ENCODE peak calls at places on chromosomes 13 and 19, in ten cellular contexts. O is CD8-positive, alpha-beta memory T cell; Z is NCI-H69; Q is AML-193; I is AG04450; F is Right ventricle myocardium superior; S is iris pigment epithelial cell; G is cardiac muscle cell; P is EL; X is NCI-H774. U is an unnamed sample.

GRCh38 chr13:107765724-107766436 is 449.5 kb downstream of the LIG4 start:
- DNase-seq in F (no peak), P (no peak), Q (no peak), I (no peak), G (no peak), X (peak), Z (peak), O (no peak), S (peak), U (no peak)

GRCh38 chr19:28148554-28148953 is 1064.4 kb downstream of the UQCRFS1 start:
- DNase-seq in X (no peak), I (no peak), O (no peak), G (no peak), P (no peak), Q (no peak), S (no peak), Z (no peak), F (no peak), U (no peak)

GRCh38 chr13:30731658-30732390 is 3.5 kb upstream of the ALOX5AP start:
- DNase-seq in G (no peak), Z (peak), O (no peak), S (no peak), P (no peak), F (no peak), Q (no peak), X (no peak), I (no peak), U (no peak)

GRCh38 chr19:5282926-5283325 is 57.7 kb downstream of the PTPRS start:
- DNase-seq in Q (no peak), X (no peak), Z (no peak), P (no peak), G (no peak), O (no peak), I (no peak), F (peak), S (no peak), U (no peak)

GRCh38 chr13:99356216-99357089 is 49.3 kb upstream of the GPR183 start:
- DNase-seq in Z (no peak), S (peak), I (peak), X (no peak), P (peak), Q (peak), F (peak), O (peak), G (peak), U (peak)

GRCh38 chr13:73365240-73365639 is 306.4 kb downstream of the KLF5 start:
- DNase-seq in P (no peak), O (no peak), S (no peak), I (no peak), G (no peak), X (no peak), Z (peak), Q (no peak), F (no peak), U (no peak)

GRCh38 chr19:33302974-33303790 is 848 bp upstream of the CEBPA start:
- DNase-seq in I (no peak), S (peak), Q (no peak), P (peak), G (peak), Z (peak), O (no peak), X (no peak), F (peak), U (peak)

GRCh38 chr13:90868321-90868920 is 479.1 kb upstream of the MIR17HG start:
- DNase-seq in S (peak), Z (peak), O (no peak), I (no peak), P (peak), Q (peak), G (peak), X (no peak), F (no peak), U (no peak)

GRCh38 chr19:16415806-16416205 is 56.0 kb downstream of the EPS15L1 start:
- DNase-seq in P (no peak), I (no peak), S (no peak), O (no peak), Z (no peak), Q (no peak), F (no peak), G (no peak), X (no peak), U (no peak)

GRCh38 chr19:8575467-8575997 is 1.7 kb downstream of the MYO1F start:
- DNase-seq in S (peak), X (no peak), Z (no peak), O (peak), P (peak), F (no peak), G (peak), I (no peak), Q (peak), U (peak)

GRCh38 chr13:65292488-65292901 is 1937.6 kb downstream of the PCDH9 start:
- DNase-seq in F (no peak), P (peak), Z (peak), X (no peak), O (no peak), Q (no peak), S (peak), G (peak), I (peak), U (peak)

GRCh38 chr13:62209539-62209938 is 793.9 kb upstream of the PCDH20 start:
- DNase-seq in G (no peak), P (no peak), O (no peak), I (no peak), F (no peak), Q (no peak), X (no peak), Z (peak), S (no peak), U (no peak)

GRCh38 chr19:44984005-44984404 is 17.3 kb upstream of the RELB start:
- DNase-seq in P (no peak), Q (no peak), F (no peak), X (no peak), G (no peak), Z (no peak), S (no peak), I (no peak), O (no peak), U (no peak)

GRCh38 chr19:6276447-6276846 is 3.3 kb downstream of the MLLT1 start:
- DNase-seq in Z (no peak), I (no peak), O (no peak), X (no peak), F (peak), G (peak), S (peak), P (peak), Q (no peak), U (peak)

GRCh38 chr19:48900477-48901452 is 653 bp downstream of the NUCB1 start:
- DNase-seq in Z (peak), X (no peak), Q (no peak), P (peak), G (peak), I (no peak), S (peak), O (peak), F (peak), U (peak)

GRCh38 chr19:7417671-7418324 is 69.1 kb downstream of the ARHGEF18 start:
- DNase-seq in P (peak), I (no peak), S (peak), O (no peak), G (no peak), Q (no peak), X (no peak), F (no peak), Z (no peak), U (peak)

GRCh38 chr13:25874064-25874737 is 177.6 kb downstream of the SHISA2 start:
- DNase-seq in G (no peak), Z (no peak), F (no peak), I (no peak), S (no peak), X (no peak), Q (no peak), P (no peak), O (no peak), U (no peak)

GRCh38 chr19:54418030-54418929 is 3.0 kb downstream of the TTYH1 start:
- DNase-seq in P (peak), Z (peak), X (no peak), F (no peak), I (no peak), G (peak), Q (peak), O (no peak), S (peak), U (peak)

GRCh38 chr13:112690242-112690943 is 555 bp downstream of the ATP11A start:
- DNase-seq in G (peak), I (no peak), Z (peak), P (peak), O (peak), F (peak), X (peak), Q (peak), S (peak), U (no peak)

GRCh38 chr13:33639640-33640080 is 178.3 kb upstream of the RFC3 start:
- DNase-seq in P (peak), S (no peak), Q (no peak), Z (no peak), I (no peak), G (no peak), F (no peak), O (no peak), X (no peak), U (no peak)

GRCh38 chr13:69999875-70000274 is 107.8 kb upstream of the ATXN8OS start:
- DNase-seq in F (no peak), Z (peak), I (no peak), O (no peak), P (no peak), S (no peak), G (no peak), X (no peak), Q (no peak), U (no peak)

GRCh38 chr13:72536668-72537399 is 190.6 kb downstream of the MZT1 start:
- DNase-seq in X (no peak), Z (no peak), P (no peak), O (no peak), S (no peak), I (no peak), F (no peak), G (peak), Q (no peak), U (no peak)

GRCh38 chr19:8609210-8610040 is 1.1 kb downstream of the ADAMTS10 start:
- DNase-seq in G (peak), P (peak), Z (no peak), Q (no peak), S (peak), X (no peak), I (no peak), F (peak), O (peak), U (peak)

GRCh38 chr13:42110410-42111155 is 62.1 kb downstream of the DGKH start:
- DNase-seq in Z (peak), O (peak), S (peak), Q (peak), F (no peak), I (peak), P (peak), G (peak), X (peak), U (peak)

GRCh38 chr19:15170345-15170744 is 30.4 kb downstream of the NOTCH3 start:
- DNase-seq in Q (no peak), G (no peak), P (no peak), Z (peak), S (no peak), O (no peak), I (no peak), X (no peak), F (no peak), U (no peak)

GRCh38 chr13:41398494-41399190 is 58.7 kb upstream of the RGCC start:
- DNase-seq in G (no peak), Q (no peak), O (no peak), X (no peak), F (no peak), Z (peak), S (no peak), I (no peak), P (no peak), U (no peak)

GRCh38 chr13:66301482-66301881 is 928.7 kb downstream of the PCDH9 start:
- DNase-seq in O (no peak), I (no peak), S (no peak), P (no peak), G (no peak), F (no peak), Z (no peak), X (no peak), Q (no peak), U (no peak)

GRCh38 chr13:40784540-40784939 is 4.9 kb upstream of the SLC25A15 start:
- DNase-seq in P (no peak), Q (no peak), O (no peak), S (no peak), F (no peak), G (no peak), X (no peak), I (no peak), Z (no peak), U (no peak)

GRCh38 chr13:93226623-93227279 is at the start of gene GPC6:
- DNase-seq in Q (no peak), Z (peak), I (peak), G (peak), O (no peak), P (peak), X (peak), S (peak), F (no peak), U (peak)

GRCh38 chr19:7808108-7808507 is 21.9 kb upstream of the EVI5L start:
- DNase-seq in O (no peak), S (no peak), G (no peak), Z (no peak), F (no peak), I (no peak), X (no peak), P (no peak), Q (no peak), U (no peak)

GRCh38 chr13:48712141-48712540 is 58.4 kb downstream of the CYSLTR2 start:
- DNase-seq in P (no peak), F (no peak), G (no peak), O (no peak), Z (no peak), X (no peak), S (no peak), Q (no peak), I (no peak), U (no peak)

GRCh38 chr13:97834255-97834654 is 119.2 kb upstream of the IPO5 start:
- DNase-seq in P (no peak), Q (no peak), S (no peak), I (no peak), G (no peak), O (no peak), F (no peak), X (no peak), Z (peak), U (no peak)

GRCh38 chr19:53977991-53978731 is 13.3 kb upstream of the CACNG6 start:
- DNase-seq in G (peak), O (peak), P (peak), S (peak), Q (no peak), F (peak), I (peak), Z (no peak), X (no peak), U (peak)

GRCh38 chr13:29140277-29140676 is 320.1 kb downstream of the MTUS2 start:
- DNase-seq in F (no peak), Z (no peak), S (peak), G (peak), O (no peak), X (no peak), P (peak), I (no peak), Q (no peak), U (peak)

GRCh38 chr13:94595006-94595942 is 678 bp downstream of the TGDS start:
- DNase-seq in Z (peak), G (peak), P (peak), Q (peak), I (no peak), F (no peak), O (peak), X (no peak), S (peak), U (peak)

U was measured in amniotic epithelial cell.